ENCODE peak calls at places on chromosome 22, in six cellular contexts. C is RWPE1, B is colonic mucosa, K is IMR-90, X is cardiac muscle cell, I is PC-9. G is an unnamed sample.

GRCh38 chr22:29753808-29754657 is 12.8 kb downstream of the ZMAT5 start:
- DNase-seq in K (no peak), C (no peak), B (no peak), X (no peak), I (no peak), G (no peak)

GRCh38 chr22:38244106-38244505 is 28.7 kb downstream of the TMEM184B start:
- DNase-seq in I (no peak), C (no peak), X (no peak), B (no peak), K (peak), G (no peak)

GRCh38 chr22:46833228-46833627 is 70.8 kb downstream of the TBC1D22A start:
- DNase-seq in C (no peak), I (no peak), B (no peak), X (peak), K (peak), G (peak)

GRCh38 chr22:39144101-39144815 is 8.2 kb downstream of the CBX7 start:
- DNase-seq in B (peak), C (no peak), I (no peak), X (no peak), K (peak), G (peak)

GRCh38 chr22:22085702-22086500 is 103.3 kb upstream of the TOP3B start:
- DNase-seq in K (peak), B (no peak), I (no peak), C (no peak), X (no peak), G (no peak)

GRCh38 chr22:47613606-47614350 is 851.3 kb downstream of the TBC1D22A start:
- DNase-seq in C (no peak), K (no peak), B (no peak), X (no peak), I (no peak), G (no peak)

GRCh38 chr22:46827781-46828180 is 65.3 kb downstream of the TBC1D22A start:
- DNase-seq in B (no peak), C (no peak), K (no peak), X (no peak), I (no peak), G (peak)

GRCh38 chr22:38706101-38706884 is 549 bp downstream of the GTPBP1 start:
- DNase-seq in B (peak), K (peak), I (no peak), C (no peak), X (peak), G (peak)

GRCh38 chr22:41301085-41302015 is at the start of gene ZC3H7B:
- DNase-seq in C (peak), X (peak), I (peak), B (peak), K (peak), G (peak)

GRCh38 chr22:38923463-38924196 is 33.8 kb upstream of the APOBEC3A start:
- DNase-seq in I (peak), K (peak), X (peak), C (peak), B (peak), G (peak)

GRCh38 chr22:40482391-40482790 is 112.0 kb downstream of the SGSM3 start:
- DNase-seq in I (peak), C (peak), X (no peak), K (no peak), B (no peak), G (no peak)

GRCh38 chr22:39244496-39245129 is at the start of gene PDGFB:
- DNase-seq in C (no peak), X (peak), I (peak), B (peak), K (no peak), G (peak)

GRCh38 chr22:43707650-43708049 is 104.5 kb downstream of the EFCAB6 start:
- DNase-seq in C (no peak), B (no peak), X (no peak), K (no peak), I (no peak), G (no peak)

GRCh38 chr22:39278040-39278439 is 33.3 kb upstream of the PDGFB start:
- DNase-seq in X (no peak), C (no peak), K (peak), I (no peak), B (no peak), G (no peak)

GRCh38 chr22:38959574-38959973 is 2.2 kb downstream of the APOBEC3A start:
- DNase-seq in C (no peak), X (no peak), B (no peak), I (no peak), K (no peak), G (no peak)

GRCh38 chr22:28819253-28820096 is 19.1 kb upstream of the XBP1 start:
- DNase-seq in X (no peak), B (peak), I (peak), K (no peak), C (no peak), G (no peak)

GRCh38 chr22:37659066-37659896 is 758 bp downstream of the PDXP start:
- DNase-seq in X (no peak), K (no peak), C (no peak), I (no peak), B (peak), G (no peak)

GRCh38 chr22:18070556-18071306 is 7.1 kb upstream of the PEX26 start:
- DNase-seq in I (no peak), X (no peak), K (no peak), B (no peak), C (peak), G (no peak)

GRCh38 chr22:33018232-33018864 is 39.8 kb downstream of the SYN3 start:
- DNase-seq in I (no peak), B (peak), C (peak), X (peak), K (peak), G (peak)

GRCh38 chr22:26763633-26764295 is 106.4 kb downstream of the MIAT start:
- DNase-seq in X (no peak), B (no peak), C (peak), K (peak), I (peak), G (peak)

GRCh38 chr22:19195796-19196731 is 17.5 kb upstream of the SLC25A1 start:
- DNase-seq in K (no peak), B (no peak), I (no peak), C (no peak), X (no peak), G (no peak)

GRCh38 chr22:27474711-27475547 is 326.6 kb downstream of the MN1 start:
- DNase-seq in X (no peak), I (peak), C (peak), K (peak), B (no peak), G (peak)

GRCh38 chr22:21803859-21804258 is 63.6 kb downstream of the MAPK1 start:
- DNase-seq in X (no peak), K (no peak), B (no peak), C (no peak), I (no peak), G (no peak)

GRCh38 chr22:17817511-17818065 is 43.3 kb upstream of the BID start:
- DNase-seq in B (no peak), K (no peak), C (no peak), I (no peak), X (no peak), G (no peak)

GRCh38 chr22:20523118-20523983 is 15.9 kb downstream of the MED15 start:
- DNase-seq in K (peak), C (no peak), X (no peak), I (no peak), B (no peak), G (no peak)

GRCh38 chr22:26169312-26170111 is at the start of gene SEZ6L:
- DNase-seq in C (no peak), K (no peak), X (peak), I (no peak), B (no peak), G (peak)

GRCh38 chr22:32810241-32811133 is 9.0 kb downstream of the TIMP3 start:
- DNase-seq in X (peak), B (no peak), C (no peak), K (peak), I (peak), G (peak)

GRCh38 chr22:34255042-34255441 is 334.8 kb upstream of the LARGE1 start:
- DNase-seq in K (no peak), C (no peak), B (no peak), I (no peak), X (no peak), G (no peak)
- TF ChIP-seq CTCF in K (no peak), C (no peak), B (no peak), I (no peak), X (no peak), G (no peak)

DNA sequence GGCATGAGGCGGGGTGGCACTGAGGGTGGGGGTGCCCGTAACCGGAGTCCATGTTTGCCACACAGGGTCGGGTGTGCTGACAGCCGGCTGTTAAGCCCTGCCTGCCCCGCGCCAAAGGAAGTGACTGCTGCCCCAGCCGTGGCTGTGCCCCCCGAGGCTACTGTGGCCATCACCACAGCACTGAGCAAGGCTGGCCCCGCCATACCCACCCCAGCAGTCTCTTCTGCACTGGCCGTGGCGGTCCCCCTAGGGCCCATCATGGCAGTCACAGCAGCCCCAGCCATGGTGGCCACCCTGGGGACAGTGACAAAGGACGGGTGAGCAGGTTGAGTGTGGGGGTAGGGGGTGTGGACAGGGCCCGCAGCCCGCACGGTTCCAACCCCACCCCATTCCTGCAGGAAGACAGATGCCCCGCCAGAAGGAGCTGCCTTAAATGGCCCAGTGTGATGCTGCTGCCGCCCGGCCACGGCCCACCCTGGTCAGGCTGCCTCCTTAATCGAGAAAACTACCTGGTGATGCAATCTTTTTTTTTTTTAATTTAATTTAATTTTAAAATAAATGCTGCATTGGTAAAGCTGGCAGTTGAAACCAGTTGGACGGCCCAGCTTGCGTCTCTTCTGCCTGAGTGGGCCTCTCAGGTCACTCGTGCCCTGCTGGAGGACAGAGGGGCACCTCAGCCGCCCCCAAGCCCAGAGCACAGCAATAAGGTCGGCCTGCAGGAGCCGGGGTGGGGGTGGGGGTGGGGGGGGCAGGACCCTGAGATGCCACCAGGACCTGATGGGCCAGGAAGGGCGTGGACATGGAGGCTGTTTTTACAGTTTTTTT is 30.8 kb downstream of the SBF1 start:
- DNase-seq in C (no peak), I (no peak), K (no peak), X (no peak), B (no peak), G (no peak)
- H3K27ac ChIP-seq in C (peak), I (no peak), K (no peak), X (no peak), B (no peak), G (peak)

DNA sequence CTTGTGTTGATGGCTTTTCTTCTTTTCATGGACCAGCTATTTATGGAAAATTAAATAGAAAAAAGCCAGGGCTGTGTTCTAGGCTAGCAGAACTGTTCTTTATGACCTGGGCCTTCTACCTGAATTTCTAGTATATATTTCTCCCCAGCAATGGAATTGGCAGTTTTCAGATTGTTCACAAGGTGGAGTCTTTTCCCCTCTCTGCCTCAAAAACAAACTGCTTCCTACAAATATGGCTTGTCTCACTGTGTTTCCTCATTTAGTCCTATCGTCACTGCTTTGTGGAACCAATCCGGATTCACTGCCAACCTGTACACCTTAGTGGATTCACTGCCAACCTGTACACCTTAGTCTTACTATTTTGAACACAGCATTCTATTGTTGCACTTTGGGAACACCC is 5.0 kb upstream of the APOL5 start:
- DNase-seq in C (no peak), I (no peak), K (no peak), B (no peak), X (no peak), G (no peak)
- TF ChIP-seq CTCF in C (no peak), I (no peak), K (no peak), B (no peak), X (no peak), G (peak)

GRCh38 chr22:35548762-35549106 is 8.1 kb downstream of the RASD2 start:
- DNase-seq in X (no peak), I (no peak), K (no peak), C (no peak), B (no peak), G (no peak)
- H3K27ac ChIP-seq in X (no peak), I (no peak), K (no peak), C (no peak), B (no peak), G (no peak)

GRCh38 chr22:44990810-44991209 is 19.0 kb downstream of the PHF21B start:
- DNase-seq in C (no peak), B (no peak), X (no peak), K (no peak), I (no peak), G (no peak)

GRCh38 chr22:44990328-44990727 is 19.5 kb downstream of the PHF21B start:
- DNase-seq in B (no peak), X (no peak), K (no peak), C (no peak), I (no peak), G (no peak)

GRCh38 chr22:44985906-44986527 is 23.8 kb downstream of the PHF21B start:
- DNase-seq in K (no peak), B (no peak), I (no peak), X (no peak), C (no peak), G (no peak)

GRCh38 chr22:44991218-44991617 is 18.6 kb downstream of the PHF21B start:
- DNase-seq in I (no peak), X (no peak), C (no peak), B (no peak), K (no peak), G (no peak)

GRCh38 chr22:44988671-44989070 is 21.1 kb downstream of the PHF21B start:
- DNase-seq in I (no peak), K (no peak), B (no peak), C (no peak), X (no peak), G (no peak)
- TF ChIP-seq CTCF in I (peak), K (no peak), B (no peak), C (no peak), X (no peak), G (peak)

GRCh38 chr22:31215018-31215535 is 3.0 kb downstream of the LIMK2 start:
- DNase-seq in B (peak), C (no peak), K (no peak), X (no peak), I (no peak), G (no peak)

GRCh38 chr22:31210830-31211503 is 1.1 kb upstream of the LIMK2 start:
- DNase-seq in X (no peak), I (no peak), B (no peak), C (no peak), K (no peak), G (no peak)

GRCh38 chr22:31211862-31212730 is at the start of gene LIMK2:
- DNase-seq in I (peak), C (peak), X (peak), B (peak), K (peak), G (peak)

GRCh38 chr22:31212783-31213626 is 907 bp downstream of the LIMK2 start:
- DNase-seq in X (no peak), K (no peak), I (no peak), C (no peak), B (peak), G (peak)

GRCh38 chr22:31211504-31211861 is 615 bp upstream of the LIMK2 start:
- DNase-seq in K (no peak), B (no peak), C (no peak), X (no peak), I (no peak), G (no peak)
- H3K27ac ChIP-seq in K (no peak), B (peak), C (peak), X (no peak), I (no peak), G (no peak)

DNA sequence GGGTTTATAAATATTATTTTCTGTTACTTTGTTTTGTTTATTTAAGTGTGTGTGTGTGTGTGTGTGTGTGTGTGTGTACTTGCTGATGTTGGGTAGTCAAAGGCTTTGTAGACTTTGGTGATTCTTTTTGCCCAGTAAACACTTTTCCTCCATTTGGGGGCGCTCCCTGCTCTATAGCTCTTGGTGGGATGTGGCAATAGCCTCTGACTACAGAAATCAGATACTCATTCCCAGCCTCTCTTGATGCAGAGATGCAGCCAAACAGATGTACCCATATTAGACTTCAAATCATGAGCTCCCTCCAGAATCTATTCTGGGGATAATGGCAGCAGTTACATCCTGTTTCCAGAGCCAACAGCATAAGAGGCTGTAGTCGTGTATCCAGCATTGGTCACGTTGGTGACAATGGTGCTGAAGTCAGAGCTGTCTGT is 33.4 kb upstream of the APOL5 start:
- DNase-seq in I (no peak), B (peak), K (peak), C (no peak), X (peak), G (peak)
- TF ChIP-seq CTCF in I (no peak), B (no peak), K (peak), C (no peak), X (peak), G (peak)

GRCh38 chr22:24446291-24446611 is 18.9 kb downstream of the ADORA2A start:
- DNase-seq in K (no peak), B (no peak), X (no peak), I (no peak), C (no peak), G (no peak)
- H3K27ac ChIP-seq in K (no peak), B (no peak), X (peak), I (no peak), C (no peak), G (no peak)

DNA sequence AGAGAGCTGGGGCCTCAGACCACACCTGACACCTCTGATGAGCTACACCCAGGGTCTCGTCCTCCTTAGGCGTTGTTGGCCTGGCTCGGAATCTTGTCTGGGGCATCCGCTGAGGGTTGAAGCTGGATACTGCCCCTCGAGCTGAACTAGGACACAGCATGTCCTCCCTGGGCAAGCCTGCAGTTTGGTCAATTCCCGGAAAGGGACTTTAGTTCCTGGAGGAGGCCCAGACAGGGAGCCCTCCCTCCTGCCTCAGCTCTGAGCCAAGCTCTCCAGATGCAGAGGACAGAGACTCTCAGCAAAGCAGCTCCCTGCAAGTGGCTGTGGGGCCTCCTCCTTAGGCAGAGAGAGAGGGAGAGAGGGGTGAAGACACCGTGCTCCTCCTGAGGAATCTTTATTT is 4.9 kb downstream of the APOL3 start:
- DNase-seq in X (no peak), I (no peak), C (no peak), B (peak), K (no peak), G (no peak)
- TF ChIP-seq CTCF in X (no peak), I (no peak), C (no peak), B (no peak), K (no peak), G (no peak)